ENCODE peak calls at places on chromosomes 13 and 19, in six cellular contexts. O is RWPE1, Z is pancreas, F is heart right ventricle, R is stomach, J is breast epithelium. N is an unnamed sample.

GRCh38 chr13:29310806-29311205 is 284.7 kb downstream of the SLC7A1 start:
- DNase-seq in O (no peak), Z (no peak), F (no peak), R (no peak), J (no peak), N (no peak)

GRCh38 chr13:24234200-24234915 is 73.8 kb downstream of the SPATA13 start:
- DNase-seq in O (no peak), Z (no peak), F (no peak), R (no peak), J (no peak), N (no peak)

GRCh38 chr13:99702687-99703319 is 201.5 kb downstream of the TM9SF2 start:
- DNase-seq in O (no peak), Z (no peak), F (no peak), R (no peak), J (no peak), N (no peak)

GRCh38 chr19:53007200-53008054 is 6.3 kb upstream of the ERVV-1 start:
- DNase-seq in O (no peak), Z (no peak), F (no peak), R (no peak), J (no peak), N (no peak)

GRCh38 chr19:35351441-35352176 is 3.9 kb downstream of the FFAR1 start:
- DNase-seq in O (no peak), Z (peak; percentile 74), F (no peak), R (no peak), J (peak; percentile 35), N (no peak)

GRCh38 chr19:36488816-36489138 is 584 bp downstream of the ZNF566 start:
- DNase-seq in O (no peak), Z (peak; percentile 36), F (no peak), R (no peak), J (no peak), N (no peak)

GRCh38 chr19:1767464-1767933 is 14.2 kb downstream of the ONECUT3 start:
- DNase-seq in O (peak; percentile 77), Z (peak; percentile 70), F (peak; percentile 48), R (peak; percentile 51), J (no peak), N (peak; percentile 44)

GRCh38 chr19:16039081-16039480 is 37.2 kb upstream of the TPM4 start:
- DNase-seq in O (no peak), Z (peak; percentile 49), F (no peak), R (no peak), J (no peak), N (no peak)

GRCh38 chr13:52644108-52644507 is 1.9 kb downstream of the HNRNPA1L2 start:
- DNase-seq in O (peak; percentile 4), Z (no peak), F (no peak), R (no peak), J (no peak), N (no peak)

GRCh38 chr13:37640499-37640898 is 41.9 kb upstream of the POSTN start:
- DNase-seq in O (peak; percentile 38), Z (no peak), F (no peak), R (no peak), J (no peak), N (no peak)

GRCh38 chr19:50510700-50511068 is 307 bp downstream of the JOSD2 start:
- DNase-seq in O (no peak), Z (no peak), F (no peak), R (no peak), J (no peak), N (no peak)

GRCh38 chr13:81406639-81407292 is 1065.8 kb upstream of the SPRY2 start:
- DNase-seq in O (no peak), Z (no peak), F (no peak), R (no peak), J (no peak), N (no peak)

GRCh38 chr19:17125728-17126677 is 50.4 kb downstream of the MYO9B start:
- DNase-seq in O (no peak), Z (no peak), F (peak; percentile 64), R (peak; percentile 47), J (no peak), N (peak; percentile 49)

GRCh38 chr19:35977446-35978222 is 17.4 kb upstream of the SDHAF1 start:
- DNase-seq in O (no peak), Z (no peak), F (no peak), R (no peak), J (no peak), N (no peak)

GRCh38 chr13:78121459-78122348 is 203.1 kb upstream of the EDNRB start:
- DNase-seq in O (peak; percentile 34), Z (peak; percentile 26), F (no peak), R (peak; percentile 46), J (no peak), N (peak; percentile 44)

GRCh38 chr19:12126707-12127106 is 13.4 kb downstream of the ZNF20 start:
- DNase-seq in O (no peak), Z (no peak), F (no peak), R (no peak), J (no peak), N (no peak)

GRCh38 chr19:40623403-40624239 is 22.5 kb downstream of the LTBP4 start:
- DNase-seq in O (peak; percentile 80), Z (peak; percentile 70), F (no peak), R (no peak), J (no peak), N (no peak)

GRCh38 chr19:8367327-8368001 is 3.5 kb downstream of the ANGPTL4 start:
- DNase-seq in O (peak; percentile 87), Z (peak; percentile 99), F (peak; percentile 91), R (peak; percentile 96), J (peak; percentile 97), N (peak; percentile 72)

GRCh38 chr19:16896098-16896912 is 7.5 kb downstream of the F2RL3 start:
- DNase-seq in O (no peak), Z (peak; percentile 75), F (no peak), R (no peak), J (no peak), N (no peak)

GRCh38 chr13:51687928-51688714 is 103.9 kb downstream of the WDFY2 start:
- DNase-seq in O (no peak), Z (no peak), F (peak; percentile 8), R (no peak), J (no peak), N (no peak)

GRCh38 chr19:47109541-47110375 is 3.8 kb downstream of the ZC3H4 start:
- DNase-seq in O (no peak), Z (no peak), F (no peak), R (no peak), J (no peak), N (no peak)

GRCh38 chr19:47414469-47414868 is 4.9 kb downstream of the MEIS3 start:
- DNase-seq in O (no peak), Z (peak; percentile 67), F (no peak), R (no peak), J (no peak), N (no peak)

GRCh38 chr19:17865364-17866311 is 5.9 kb downstream of the RPL18A start:
- DNase-seq in O (peak; percentile 52), Z (no peak), F (no peak), R (peak; percentile 78), J (no peak), N (no peak)

GRCh38 chr19:41123716-41124244 is 9.5 kb downstream of the CYP2F1 start:
- DNase-seq in O (no peak), Z (no peak), F (no peak), R (no peak), J (no peak), N (no peak)

GRCh38 chr13:38686635-38687245 is at the start of gene FREM2:
- DNase-seq in O (peak; percentile 53), Z (peak; percentile 82), F (no peak), R (peak; percentile 57), J (no peak), N (peak; percentile 80)

GRCh38 chr19:4622695-4623421 is 16.5 kb upstream of the TNFAIP8L1 start:
- DNase-seq in O (no peak), Z (no peak), F (no peak), R (no peak), J (no peak), N (no peak)

GRCh38 chr19:47283405-47284059 is 8.8 kb downstream of the INAFM1 start:
- DNase-seq in O (no peak), Z (no peak), F (no peak), R (no peak), J (no peak), N (no peak)

DNA sequence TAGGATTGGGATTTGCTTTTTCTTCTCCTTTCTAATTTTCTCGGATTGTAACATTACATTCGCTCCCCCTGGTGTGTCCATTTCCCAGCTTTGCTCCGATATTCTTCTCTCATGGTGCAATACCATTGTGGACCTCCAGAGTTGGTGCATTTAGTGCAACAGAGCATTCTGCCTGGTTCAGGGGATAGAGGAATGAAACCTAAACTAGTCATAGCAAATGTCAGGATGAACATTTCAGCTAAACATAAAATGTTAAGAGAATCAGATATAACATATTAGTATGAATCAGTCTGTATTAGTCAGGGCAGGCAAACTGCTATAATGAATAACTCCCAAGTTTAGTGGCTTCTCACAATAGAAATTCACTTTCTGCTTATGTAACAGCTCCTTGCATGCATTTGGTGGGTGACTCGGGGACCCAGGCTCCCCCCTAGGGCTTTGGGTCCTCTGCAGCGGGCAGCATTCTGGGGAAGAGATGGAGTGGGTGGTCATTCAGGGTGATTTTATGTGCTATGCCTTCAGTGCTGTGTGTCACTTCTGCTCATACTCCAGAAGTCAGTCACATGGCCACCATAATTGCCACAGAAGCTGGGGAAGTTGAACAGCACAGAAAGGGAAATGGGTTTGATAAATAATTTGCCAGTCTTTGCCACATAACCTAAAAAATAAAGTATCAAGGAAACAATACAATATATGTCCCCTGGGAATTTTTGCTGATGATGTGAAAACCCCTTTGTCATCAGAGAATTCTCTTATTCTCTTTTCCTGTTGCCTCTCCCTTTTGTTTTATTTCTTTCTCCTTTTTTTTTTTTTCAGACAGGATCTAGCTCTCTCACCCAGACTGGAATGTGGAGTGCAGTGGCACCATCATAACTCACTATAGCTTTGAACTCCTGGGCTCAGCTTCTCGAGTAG is 111.0 kb downstream of the HSPH1 start:
- DNase-seq in O (no peak), Z (no peak), F (no peak), R (no peak), J (no peak), N (no peak)
- TF ChIP-seq CTCF in O (no peak), Z (no peak), F (peak; percentile 30), R (no peak), J (no peak), N (no peak)

GRCh38 chr13:83622422-83622784 is 259.9 kb downstream of the SLITRK1 start:
- DNase-seq in O (peak; percentile 4), Z (no peak), F (no peak), R (no peak), J (no peak), N (no peak)
- H3K27ac ChIP-seq in O (peak overlapping the region; percentile 58), Z (no peak overlapping the region), F (no peak overlapping the region), R (no peak overlapping the region), J (no peak overlapping the region), N (no peak overlapping the region)

DNA sequence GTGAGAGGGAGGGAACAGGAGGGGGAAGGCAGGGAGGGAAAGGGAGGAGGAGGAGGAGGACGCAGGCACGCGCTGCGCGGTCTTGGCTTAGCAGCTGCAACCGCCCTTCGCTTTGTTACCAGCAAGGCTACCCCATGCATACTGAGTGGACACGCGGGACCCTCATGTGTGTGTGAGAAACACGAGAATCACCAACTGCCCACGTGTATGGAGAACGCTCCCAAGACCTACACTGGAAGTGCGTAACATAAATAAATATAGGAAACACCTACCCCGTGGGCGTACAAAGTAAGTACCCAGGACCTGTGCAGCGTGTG is 38.0 kb downstream of the DEDD2 start:
- DNase-seq in O (no peak), Z (no peak), F (no peak), R (no peak), J (no peak), N (no peak)
- TF ChIP-seq CTCF in O (no peak), Z (no peak), F (no peak), R (no peak), J (no peak), N (no peak)

GRCh38 chr13:30418075-30418715 is 4.1 kb upstream of the UBE2L5 start:
- DNase-seq in O (no peak), Z (no peak), F (no peak), R (no peak), J (no peak), N (no peak)
- H3K27ac ChIP-seq in O (no peak overlapping the region), Z (no peak overlapping the region), F (no peak overlapping the region), R (no peak overlapping the region), J (peak overlapping the region; percentile 95), N (no peak overlapping the region)

GRCh38 chr13:110925023-110925608 is 10.2 kb upstream of the ANKRD10 start:
- DNase-seq in O (no peak), Z (no peak), F (no peak), R (no peak), J (no peak), N (no peak)
- TF ChIP-seq CTCF in O (no peak), Z (no peak), F (no peak), R (no peak), J (no peak), N (no peak)

N was measured in lung.